ENCODE peak calls at places on chromosomes 4 and X, in nine cellular contexts. B is WTC11, U is choroid plexus epithelial cell, K is B cell, J is transverse colon, P is neural progenitor cell, M is HFFc6, Q is fibroblast of villous mesenchyme, N is H9. S is an unnamed sample.

GRCh38 chrX:66050140-66050569 is 10.3 kb upstream of the VSIG4 start:
- DNase-seq in B (no peak), U (no peak), K (no peak), J (peak; percentile 12), P (no peak), M (no peak), Q (no peak), N (no peak), S (no peak)

GRCh38 chrX:123961268-123962005 is at the start of gene STAG2:
- DNase-seq in B (peak; percentile 65), U (peak; percentile 93), K (peak; percentile 65), J (peak; percentile 77), P (peak; percentile 88), M (peak; percentile 61), Q (peak; percentile 92), N (peak; percentile 80), S (peak; percentile 43)

GRCh38 chrX:129726307-129727111 is 12.3 kb upstream of the XPNPEP2 start:
- DNase-seq in B (peak; percentile 79), U (peak; percentile 68), K (peak; percentile 30), J (peak; percentile 62), P (peak; percentile 75), M (peak; percentile 53), Q (peak; percentile 66), N (peak; percentile 70), S (no peak)

GRCh38 chr4:185112104-185112503 is 31.0 kb upstream of the SLC25A4 start:
- DNase-seq in B (no peak), U (peak; percentile 96), K (no peak), J (no peak), P (no peak), M (peak; percentile 93), Q (peak; percentile 88), N (no peak), S (no peak)

GRCh38 chr4:176217510-176217909 is 22.1 kb upstream of the SPATA4 start:
- DNase-seq in B (no peak), U (no peak), K (no peak), J (no peak), P (no peak), M (no peak), Q (no peak), N (no peak), S (no peak)

GRCh38 chr4:24644983-24645764 is 60.8 kb upstream of the DHX15 start:
- DNase-seq in B (no peak), U (no peak), K (no peak), J (no peak), P (no peak), M (peak; percentile 6), Q (peak; percentile 41), N (no peak), S (no peak)

GRCh38 chrX:15623074-15623473 is 22.3 kb upstream of the ACE2 start:
- DNase-seq in B (no peak), U (no peak), K (no peak), J (no peak), P (no peak), M (no peak), Q (no peak), N (no peak), S (no peak)

GRCh38 chrX:9902651-9903050 is 64.5 kb upstream of the CLDN34 start:
- DNase-seq in B (no peak), U (no peak), K (no peak), J (no peak), P (no peak), M (no peak), Q (no peak), N (no peak), S (no peak)

GRCh38 chrX:101229155-101229554 is 9.6 kb downstream of the DRP2 start:
- DNase-seq in B (no peak), U (peak; percentile 69), K (no peak), J (no peak), P (no peak), M (peak; percentile 64), Q (peak; percentile 25), N (no peak), S (no peak)
- TF ChIP-seq CTCF in B (no peak), U (no peak), K (no peak), J (no peak), P (no peak), M (no peak), Q (no peak), N (no peak), S (no peak)

GRCh38 chr4:183098723-183099536 is at the start of gene WWC2:
- DNase-seq in B (peak; percentile 96), U (peak; percentile 92), K (peak; percentile 59), J (peak; percentile 84), P (peak; percentile 99), M (peak; percentile 88), Q (peak; percentile 92), N (peak; percentile 95), S (peak; percentile 74)
- TF ChIP-seq CTCF in B (no peak), U (no peak), K (no peak), J (no peak), P (no peak), M (no peak), Q (no peak), N (no peak), S (no peak)

DNA sequence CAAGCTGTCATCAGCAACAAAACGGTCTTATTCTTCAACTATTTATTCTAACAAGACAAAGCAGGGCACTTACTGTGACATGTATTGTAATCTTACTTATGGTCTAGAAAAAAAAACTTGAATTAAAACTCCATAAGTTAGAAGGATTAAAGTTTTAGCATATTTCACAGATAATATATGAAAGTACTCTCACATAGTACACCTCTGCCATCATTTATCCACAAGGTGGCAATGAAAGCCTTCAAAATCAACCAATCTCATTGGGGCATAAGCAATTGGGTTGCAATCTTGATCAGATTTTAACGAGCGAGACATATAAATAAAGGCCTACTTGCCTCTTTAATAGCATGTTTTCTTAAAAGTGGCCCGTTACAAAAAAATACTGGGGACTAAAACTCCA is 1382.9 kb downstream of the FAM133A start:
- DNase-seq in B (no peak), U (peak; percentile 57), K (no peak), J (no peak), P (peak; percentile 27), M (peak; percentile 20), Q (peak; percentile 30), N (no peak), S (no peak)
- TF ChIP-seq CTCF in B (no peak), U (peak; percentile 37), K (no peak), J (no peak), P (peak; percentile 58), M (peak; percentile 72), Q (peak; percentile 27), N (peak; percentile 71), S (no peak)

GRCh38 chr4:138946306-138946705 is 69.3 kb upstream of the NOCT start:
- DNase-seq in B (no peak), U (no peak), K (no peak), J (no peak), P (no peak), M (no peak), Q (no peak), N (no peak), S (no peak)

GRCh38 chr4:138948918-138949317 is 66.7 kb upstream of the NOCT start:
- DNase-seq in B (no peak), U (no peak), K (no peak), J (no peak), P (no peak), M (no peak), Q (no peak), N (no peak), S (no peak)

GRCh38 chr4:138952405-138952804 is 63.2 kb upstream of the NOCT start:
- DNase-seq in B (no peak), U (peak; percentile 15), K (no peak), J (no peak), P (no peak), M (no peak), Q (no peak), N (no peak), S (no peak)

GRCh38 chr4:138951764-138952163 is 63.8 kb upstream of the NOCT start:
- DNase-seq in B (no peak), U (no peak), K (no peak), J (no peak), P (no peak), M (no peak), Q (no peak), N (no peak), S (no peak)

DNA sequence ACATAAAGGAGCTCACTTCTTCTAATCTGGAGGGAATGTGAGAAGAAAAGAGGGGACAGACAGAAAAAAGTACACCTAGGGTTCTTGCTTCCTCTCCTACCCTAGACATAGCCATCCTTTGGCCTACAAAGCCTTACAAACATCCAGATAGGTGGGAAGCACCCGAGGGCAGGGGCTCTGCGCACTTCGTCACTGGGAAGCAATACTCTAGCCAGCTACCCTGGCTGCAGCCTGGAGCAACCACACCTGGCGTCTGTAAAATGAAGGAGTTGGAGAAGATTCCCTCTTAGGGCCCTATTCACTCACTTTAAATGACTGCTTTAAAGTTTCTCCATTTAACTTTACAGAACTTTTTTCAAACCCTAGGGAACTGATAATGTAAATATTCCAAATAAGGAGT is 65.7 kb upstream of the NOCT start:
- DNase-seq in B (no peak), U (no peak), K (no peak), J (no peak), P (no peak), M (no peak), Q (no peak), N (no peak), S (no peak)
- TF ChIP-seq CTCF in B (no peak), U (no peak), K (no peak), J (no peak), P (no peak), M (no peak), Q (no peak), N (no peak), S (no peak)

DNA sequence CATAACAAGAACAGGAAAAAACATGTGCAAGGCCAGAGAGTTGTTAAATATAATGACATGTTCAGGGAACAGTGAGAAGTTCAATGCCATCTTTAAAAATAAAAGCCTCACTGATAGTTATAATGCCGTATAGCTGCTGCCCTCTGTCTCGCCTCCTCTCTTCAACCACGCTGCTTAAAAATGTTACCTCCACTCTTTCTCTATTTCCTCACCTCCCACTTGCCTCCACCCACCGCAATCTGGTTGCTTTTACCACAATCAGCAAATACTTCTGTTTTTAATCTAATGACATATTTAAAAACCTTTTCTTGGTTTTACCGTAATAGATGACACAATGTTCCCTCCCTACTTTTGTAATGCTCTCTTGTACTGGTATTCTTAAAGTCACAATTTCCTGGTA is 66.0 kb downstream of the GABRA2 start:
- DNase-seq in B (no peak), U (no peak), K (no peak), J (no peak), P (no peak), M (no peak), Q (no peak), N (no peak), S (no peak)
- TF ChIP-seq CTCF in B (no peak), U (no peak), K (no peak), J (no peak), P (no peak), M (no peak), Q (no peak), N (no peak), S (no peak)

GRCh38 chr4:113849771-113850170 is 88.2 kb upstream of the CAMK2D start:
- DNase-seq in B (no peak), U (peak; percentile 56), K (no peak), J (no peak), P (no peak), M (no peak), Q (peak; percentile 19), N (no peak), S (no peak)
- TF ChIP-seq CTCF in B (no peak), U (no peak), K (no peak), J (no peak), P (no peak), M (no peak), Q (no peak), N (no peak), S (no peak)

GRCh38 chrX:581066-581465 is 49.5 kb upstream of the SHOX start:
- DNase-seq in B (no peak), U (no peak), K (no peak), J (no peak), P (no peak), M (no peak), Q (no peak), N (no peak), S (no peak)
- TF ChIP-seq CTCF in B (no peak), U (no peak), K (no peak), J (no peak), P (no peak), M (no peak), Q (no peak), N (no peak), S (no peak)

S was measured in GM20000.